ENCODE peak calls at places on chromosomes 13 and 19, in seven cellular contexts. H is cardiac muscle cell; S is HEK293T; V is HS-5; T is HAP-1; K is T-helper 2 cell treated with Interferon-gamma antibody and Interleukin-4, amounts not matched to agents 5 μg/mL and 100 μg/mL, for 36 hours; N is stimulated activated CD4-positive, alpha-beta T cell treated with anti-CD3 and anti-CD28 coated beads, Interleukin-4, amount 100 ng/mL, for 48 hours. Z is an unnamed sample.

GRCh38 chr13:113926301-113926761 is 47.5 kb downstream of the C13orf46 start:
- DNase-seq in H (peak; percentile 89), S (no peak), V (no peak), T (no peak), K (no peak), N (no peak), Z (no peak)

GRCh38 chr19:39987596-39987995 is 9.3 kb upstream of the ZNF546 start:
- DNase-seq in H (no peak), S (no peak), V (no peak), T (no peak), K (no peak), N (no peak), Z (no peak)

GRCh38 chr19:5578094-5578846 is 10.5 kb upstream of the TINCR start:
- DNase-seq in H (peak; percentile 56), S (peak; percentile 90), V (peak; percentile 5), T (peak; percentile 60), K (peak; percentile 57), N (peak; percentile 67), Z (peak; percentile 90)

GRCh38 chr13:34587586-34587985 is 354.5 kb upstream of the NBEA start:
- DNase-seq in H (peak; percentile 35), S (no peak), V (no peak), T (no peak), K (no peak), N (no peak), Z (no peak)

GRCh38 chr19:23263870-23264590 is 13.8 kb upstream of the ZNF724 start:
- DNase-seq in H (peak; percentile 14), S (no peak), V (no peak), T (no peak), K (no peak), N (no peak), Z (no peak)

GRCh38 chr13:110644892-110645521 is 29.7 kb downstream of the NAXD start:
- DNase-seq in H (peak; percentile 65), S (no peak), V (no peak), T (no peak), K (peak; percentile 24), N (peak; percentile 10), Z (no peak)

GRCh38 chr19:53079313-53079924 is 23.8 kb downstream of the ZNF160 start:
- DNase-seq in H (no peak), S (no peak), V (no peak), T (no peak), K (no peak), N (no peak), Z (no peak)

GRCh38 chr13:44040070-44040753 is 160.5 kb downstream of the LACC1 start:
- DNase-seq in H (peak; percentile 60), S (no peak), V (no peak), T (no peak), K (no peak), N (no peak), Z (no peak)

GRCh38 chr19:45477713-45478453 is 10.1 kb downstream of the FOSB start:
- DNase-seq in H (no peak), S (no peak), V (peak; percentile 78), T (no peak), K (no peak), N (no peak), Z (no peak)

GRCh38 chr13:36454962-36455361 is 22.7 kb downstream of the CCNA1 start:
- DNase-seq in H (no peak), S (no peak), V (no peak), T (no peak), K (no peak), N (no peak), Z (no peak)

GRCh38 chr19:14871619-14872230 is 14.2 kb downstream of the OR7A17 start:
- DNase-seq in H (peak; percentile 39), S (peak; percentile 12), V (peak; percentile 26), T (peak; percentile 21), K (no peak), N (no peak), Z (no peak)

GRCh38 chr13:42652642-42653415 is 78.9 kb downstream of the TNFSF11 start:
- DNase-seq in H (no peak), S (no peak), V (no peak), T (no peak), K (no peak), N (no peak), Z (no peak)

GRCh38 chr13:47100214-47100853 is 203.5 kb upstream of the HTR2A start:
- DNase-seq in H (no peak), S (no peak), V (no peak), T (no peak), K (no peak), N (no peak), Z (no peak)

GRCh38 chr13:79475569-79475968 is 5.4 kb upstream of the NDFIP2 start:
- DNase-seq in H (no peak), S (no peak), V (no peak), T (no peak), K (no peak), N (no peak), Z (no peak)

GRCh38 chr13:63337041-63337440 is 1921.4 kb upstream of the PCDH20 start:
- DNase-seq in H (no peak), S (no peak), V (no peak), T (no peak), K (no peak), N (no peak), Z (no peak)

GRCh38 chr19:10836478-10837325 is 690 bp upstream of the TMED1 start:
- DNase-seq in H (peak; percentile 91), S (peak; percentile 76), V (peak; percentile 91), T (no peak), K (peak; percentile 80), N (peak; percentile 82), Z (peak; percentile 86)

GRCh38 chr13:74133657-74134201 is 475 bp downstream of the KLF12 start:
- DNase-seq in H (peak; percentile 96), S (peak; percentile 87), V (peak; percentile 28), T (peak; percentile 68), K (peak; percentile 83), N (peak; percentile 63), Z (peak; percentile 25)

GRCh38 chr13:36839981-36840380 is 21.0 kb downstream of the RFXAP start:
- DNase-seq in H (no peak), S (no peak), V (no peak), T (no peak), K (no peak), N (no peak), Z (no peak)